ENCODE peak calls at places on chromosomes 6 and 20, in six cellular contexts. One of them, this sample, is unnamed.
A peak's percentile ranks its signal among the peaks of the same experiment; 100 is the strongest.

GRCh38 chr6:70059047-70059719 is 192.8 kb downstream of the COL19A1 start:
- DNase-seq in M059J: no peak
- DNase-seq in activated CD4-positive, alpha-beta memory T cell treated with anti-CD3 and anti-CD28 coated beads, Interleukin-2, amount 10 ng/mL, durations not matched to agents 7 days and 5 days: no peak
- DNase-seq in activated naive CD4-positive, alpha-beta T cell treated with anti-CD3 and anti-CD28 coated beads, Interleukin-2, amount 10 ng/mL, durations not matched to agents 7 days and 5 days: no peak
- DNase-seq in stromal cell of bone marrow: no peak
- DNase-seq in MM.1S: no peak
- DNase-seq in this sample: no peak

GRCh38 chr6:36851149-36851614 is 11.9 kb upstream of the CPNE5 start:
- DNase-seq in stromal cell of bone marrow: peak; percentile 93
- DNase-seq in MM.1S: peak; percentile 56
- DNase-seq in M059J: peak; percentile 92
- DNase-seq in activated naive CD4-positive, alpha-beta T cell treated with anti-CD3 and anti-CD28 coated beads, Interleukin-2, amount 10 ng/mL, durations not matched to agents 7 days and 5 days: peak; percentile 55
- DNase-seq in activated CD4-positive, alpha-beta memory T cell treated with anti-CD3 and anti-CD28 coated beads, Interleukin-2, amount 10 ng/mL, durations not matched to agents 7 days and 5 days: peak; percentile 46
- DNase-seq in this sample: no peak

GRCh38 chr20:23920408-23920780 is 40.8 kb upstream of the CST5 start:
- DNase-seq in activated CD4-positive, alpha-beta memory T cell treated with anti-CD3 and anti-CD28 coated beads, Interleukin-2, amount 10 ng/mL, durations not matched to agents 7 days and 5 days: no peak
- DNase-seq in activated naive CD4-positive, alpha-beta T cell treated with anti-CD3 and anti-CD28 coated beads, Interleukin-2, amount 10 ng/mL, durations not matched to agents 7 days and 5 days: no peak
- DNase-seq in M059J: no peak
- DNase-seq in MM.1S: no peak
- DNase-seq in stromal cell of bone marrow: no peak
- DNase-seq in this sample: no peak

GRCh38 chr6:44925100-44925739 is 402.9 kb upstream of the RUNX2 start:
- DNase-seq in activated naive CD4-positive, alpha-beta T cell treated with anti-CD3 and anti-CD28 coated beads, Interleukin-2, amount 10 ng/mL, durations not matched to agents 7 days and 5 days: peak; percentile 27
- DNase-seq in activated CD4-positive, alpha-beta memory T cell treated with anti-CD3 and anti-CD28 coated beads, Interleukin-2, amount 10 ng/mL, durations not matched to agents 7 days and 5 days: no peak
- DNase-seq in M059J: peak; percentile 87
- DNase-seq in MM.1S: no peak
- DNase-seq in stromal cell of bone marrow: peak; percentile 3
- DNase-seq in this sample: no peak

GRCh38 chr6:111381126-111381525 is 101.9 kb downstream of the REV3L start:
- DNase-seq in stromal cell of bone marrow: no peak
- DNase-seq in activated naive CD4-positive, alpha-beta T cell treated with anti-CD3 and anti-CD28 coated beads, Interleukin-2, amount 10 ng/mL, durations not matched to agents 7 days and 5 days: no peak
- DNase-seq in activated CD4-positive, alpha-beta memory T cell treated with anti-CD3 and anti-CD28 coated beads, Interleukin-2, amount 10 ng/mL, durations not matched to agents 7 days and 5 days: no peak
- DNase-seq in MM.1S: no peak
- DNase-seq in M059J: peak; percentile 41
- DNase-seq in this sample: no peak

GRCh38 chr20:11331096-11331495 is 586.6 kb upstream of the BTBD3 start:
- DNase-seq in stromal cell of bone marrow: no peak
- DNase-seq in M059J: peak; percentile 68
- DNase-seq in activated CD4-positive, alpha-beta memory T cell treated with anti-CD3 and anti-CD28 coated beads, Interleukin-2, amount 10 ng/mL, durations not matched to agents 7 days and 5 days: no peak
- DNase-seq in activated naive CD4-positive, alpha-beta T cell treated with anti-CD3 and anti-CD28 coated beads, Interleukin-2, amount 10 ng/mL, durations not matched to agents 7 days and 5 days: no peak
- DNase-seq in MM.1S: no peak
- DNase-seq in this sample: no peak

GRCh38 chr6:80508885-80509630 is 402.6 kb downstream of the BCKDHB start:
- DNase-seq in activated CD4-positive, alpha-beta memory T cell treated with anti-CD3 and anti-CD28 coated beads, Interleukin-2, amount 10 ng/mL, durations not matched to agents 7 days and 5 days: no peak
- DNase-seq in activated naive CD4-positive, alpha-beta T cell treated with anti-CD3 and anti-CD28 coated beads, Interleukin-2, amount 10 ng/mL, durations not matched to agents 7 days and 5 days: no peak
- DNase-seq in stromal cell of bone marrow: no peak
- DNase-seq in MM.1S: no peak
- DNase-seq in M059J: no peak
- DNase-seq in this sample: no peak

GRCh38 chr20:40431611-40432010 is 257.4 kb downstream of the MAFB start:
- DNase-seq in stromal cell of bone marrow: no peak
- DNase-seq in activated naive CD4-positive, alpha-beta T cell treated with anti-CD3 and anti-CD28 coated beads, Interleukin-2, amount 10 ng/mL, durations not matched to agents 7 days and 5 days: no peak
- DNase-seq in M059J: peak; percentile 61
- DNase-seq in activated CD4-positive, alpha-beta memory T cell treated with anti-CD3 and anti-CD28 coated beads, Interleukin-2, amount 10 ng/mL, durations not matched to agents 7 days and 5 days: no peak
- DNase-seq in MM.1S: no peak
- DNase-seq in this sample: no peak

GRCh38 chr20:38134427-38135281 is 30.4 kb downstream of the TGM2 start:
- DNase-seq in MM.1S: no peak
- DNase-seq in stromal cell of bone marrow: no peak
- DNase-seq in activated naive CD4-positive, alpha-beta T cell treated with anti-CD3 and anti-CD28 coated beads, Interleukin-2, amount 10 ng/mL, durations not matched to agents 7 days and 5 days: peak; percentile 19
- DNase-seq in activated CD4-positive, alpha-beta memory T cell treated with anti-CD3 and anti-CD28 coated beads, Interleukin-2, amount 10 ng/mL, durations not matched to agents 7 days and 5 days: no peak
- DNase-seq in M059J: peak; percentile 98
- DNase-seq in this sample: no peak

This sample was measured in activated CD8-positive, alpha-beta memory T cell treated with anti-CD3 and anti-CD28 coated beads for 24 hours.